ENCODE peak calls at places on chromosomes 13 and 19, in four cellular contexts. One of them, this sample, is unnamed.

GRCh38 chr19:3479177-3479818 is 1.0 kb downstream of the SMIM24 start:
- DNase-seq in caudate nucleus: no peak
- DNase-seq in dorsolateral prefrontal cortex: no peak
- DNase-seq in breast epithelium: no peak
- DNase-seq in this sample: no peak

GRCh38 chr13:35554972-35555623 is 78.6 kb upstream of the MAB21L1 start:
- DNase-seq in caudate nucleus: no peak
- DNase-seq in dorsolateral prefrontal cortex: no peak
- DNase-seq in breast epithelium: no peak
- DNase-seq in this sample: no peak

GRCh38 chr19:55406869-55407624 is 541 bp downstream of the UBE2S start:
- DNase-seq in caudate nucleus: no peak
- DNase-seq in dorsolateral prefrontal cortex: no peak
- DNase-seq in breast epithelium: no peak
- DNase-seq in this sample: peak

GRCh38 chr13:62320129-62320724 is 904.6 kb upstream of the PCDH20 start:
- DNase-seq in caudate nucleus: no peak
- DNase-seq in dorsolateral prefrontal cortex: no peak
- DNase-seq in breast epithelium: no peak
- DNase-seq in this sample: no peak

GRCh38 chr13:39040206-39040605 is 1.9 kb downstream of the NHLRC3 start:
- DNase-seq in caudate nucleus: no peak
- DNase-seq in dorsolateral prefrontal cortex: no peak
- DNase-seq in breast epithelium: no peak
- DNase-seq in this sample: no peak

GRCh38 chr19:38869160-38869835 is 8.8 kb downstream of the RINL start:
- DNase-seq in caudate nucleus: no peak
- DNase-seq in dorsolateral prefrontal cortex: no peak
- DNase-seq in breast epithelium: no peak
- DNase-seq in this sample: no peak

GRCh38 chr13:103960011-103960410 is 893.8 kb upstream of the SLC10A2 start:
- DNase-seq in caudate nucleus: no peak
- DNase-seq in dorsolateral prefrontal cortex: no peak
- DNase-seq in breast epithelium: no peak
- DNase-seq in this sample: no peak

GRCh38 chr13:41459754-41460111 is 2.4 kb downstream of the RGCC start:
- DNase-seq in caudate nucleus: no peak
- DNase-seq in dorsolateral prefrontal cortex: no peak
- DNase-seq in breast epithelium: no peak
- DNase-seq in this sample: no peak

GRCh38 chr19:40803857-40804782 is 5.1 kb downstream of the EGLN2 start:
- DNase-seq in caudate nucleus: no peak
- DNase-seq in dorsolateral prefrontal cortex: no peak
- DNase-seq in breast epithelium: no peak
- DNase-seq in this sample: no peak

GRCh38 chr13:44212633-44213387 is 160.8 kb upstream of the SERP2 start:
- DNase-seq in caudate nucleus: no peak
- DNase-seq in dorsolateral prefrontal cortex: no peak
- DNase-seq in breast epithelium: no peak
- DNase-seq in this sample: no peak

GRCh38 chr19:29564574-29565005 is 38.8 kb downstream of the VSTM2B start:
- DNase-seq in caudate nucleus: peak
- DNase-seq in dorsolateral prefrontal cortex: no peak
- DNase-seq in breast epithelium: no peak
- DNase-seq in this sample: no peak

GRCh38 chr19:8811315-8812172 is 20.6 kb downstream of the ZNF558 start:
- DNase-seq in caudate nucleus: no peak
- DNase-seq in dorsolateral prefrontal cortex: no peak
- DNase-seq in breast epithelium: no peak
- DNase-seq in this sample: no peak

GRCh38 chr19:19489804-19490204 is 25.5 kb downstream of the TSSK6 start:
- DNase-seq in caudate nucleus: no peak
- DNase-seq in dorsolateral prefrontal cortex: no peak
- DNase-seq in breast epithelium: no peak
- DNase-seq in this sample: no peak

GRCh38 chr19:40612831-40613668 is 11.9 kb downstream of the LTBP4 start:
- DNase-seq in caudate nucleus: no peak
- DNase-seq in dorsolateral prefrontal cortex: no peak
- DNase-seq in breast epithelium: no peak
- DNase-seq in this sample: no peak

GRCh38 chr13:107266657-107267056 is 698.7 kb upstream of the ARGLU1 start:
- DNase-seq in caudate nucleus: no peak
- DNase-seq in dorsolateral prefrontal cortex: no peak
- DNase-seq in breast epithelium: no peak
- DNase-seq in this sample: no peak

GRCh38 chr13:75196112-75196855 is 285.7 kb downstream of the TBC1D4 start:
- DNase-seq in caudate nucleus: no peak
- DNase-seq in dorsolateral prefrontal cortex: no peak
- DNase-seq in breast epithelium: no peak
- DNase-seq in this sample: no peak

GRCh38 chr19:11208526-11209471 is 11.5 kb upstream of the KANK2 start:
- DNase-seq in caudate nucleus: no peak
- DNase-seq in dorsolateral prefrontal cortex: no peak
- DNase-seq in breast epithelium: no peak
- DNase-seq in this sample: no peak

GRCh38 chr13:104984296-104984818 is 1551.1 kb downstream of the EFNB2 start:
- DNase-seq in caudate nucleus: no peak
- DNase-seq in dorsolateral prefrontal cortex: no peak
- DNase-seq in breast epithelium: no peak
- DNase-seq in this sample: no peak

GRCh38 chr13:31927219-31927653 is 104.3 kb upstream of the FRY start:
- DNase-seq in caudate nucleus: no peak
- DNase-seq in dorsolateral prefrontal cortex: no peak
- DNase-seq in breast epithelium: no peak
- DNase-seq in this sample: no peak

GRCh38 chr13:35086667-35087066 is 144.6 kb downstream of the NBEA start:
- DNase-seq in caudate nucleus: no peak
- DNase-seq in dorsolateral prefrontal cortex: no peak
- DNase-seq in breast epithelium: no peak
- DNase-seq in this sample: no peak

GRCh38 chr13:114109646-114110045 is 22.8 kb downstream of the RASA3 start:
- DNase-seq in caudate nucleus: peak
- DNase-seq in dorsolateral prefrontal cortex: no peak
- DNase-seq in breast epithelium: no peak
- DNase-seq in this sample: no peak

GRCh38 chr19:39507715-39508364 is 7.1 kb upstream of the SELENOV start:
- DNase-seq in caudate nucleus: no peak
- DNase-seq in dorsolateral prefrontal cortex: no peak
- DNase-seq in breast epithelium: no peak
- DNase-seq in this sample: no peak

GRCh38 chr13:40352385-40352778 is 314.1 kb downstream of the FOXO1 start:
- DNase-seq in caudate nucleus: peak
- DNase-seq in dorsolateral prefrontal cortex: peak
- DNase-seq in breast epithelium: no peak
- DNase-seq in this sample: peak

GRCh38 chr19:2288743-2289713 is 7.1 kb upstream of the PEAK3 start:
- DNase-seq in caudate nucleus: no peak
- DNase-seq in dorsolateral prefrontal cortex: no peak
- DNase-seq in breast epithelium: no peak
- DNase-seq in this sample: no peak
- H3K27ac ChIP-seq in caudate nucleus: peak
- H3K27ac ChIP-seq in dorsolateral prefrontal cortex: peak
- H3K27ac ChIP-seq in breast epithelium: no peak
- H3K27ac ChIP-seq in this sample: peak

GRCh38 chr19:14142262-14143190 is 6.1 kb upstream of the ASF1B start:
- DNase-seq in caudate nucleus: no peak
- DNase-seq in dorsolateral prefrontal cortex: no peak
- DNase-seq in breast epithelium: no peak
- DNase-seq in this sample: no peak

GRCh38 chr19:14141041-14141440 is 4.7 kb upstream of the ASF1B start:
- DNase-seq in caudate nucleus: no peak
- DNase-seq in dorsolateral prefrontal cortex: no peak
- DNase-seq in breast epithelium: no peak
- DNase-seq in this sample: no peak

GRCh38 chr19:14138576-14139265 is 2.3 kb upstream of the ASF1B start:
- DNase-seq in caudate nucleus: no peak
- DNase-seq in dorsolateral prefrontal cortex: no peak
- DNase-seq in breast epithelium: no peak
- DNase-seq in this sample: no peak

GRCh38 chr19:14136509-14137281 is at the start of gene ASF1B:
- DNase-seq in caudate nucleus: peak
- DNase-seq in dorsolateral prefrontal cortex: peak
- DNase-seq in breast epithelium: peak
- DNase-seq in this sample: peak

DNA sequence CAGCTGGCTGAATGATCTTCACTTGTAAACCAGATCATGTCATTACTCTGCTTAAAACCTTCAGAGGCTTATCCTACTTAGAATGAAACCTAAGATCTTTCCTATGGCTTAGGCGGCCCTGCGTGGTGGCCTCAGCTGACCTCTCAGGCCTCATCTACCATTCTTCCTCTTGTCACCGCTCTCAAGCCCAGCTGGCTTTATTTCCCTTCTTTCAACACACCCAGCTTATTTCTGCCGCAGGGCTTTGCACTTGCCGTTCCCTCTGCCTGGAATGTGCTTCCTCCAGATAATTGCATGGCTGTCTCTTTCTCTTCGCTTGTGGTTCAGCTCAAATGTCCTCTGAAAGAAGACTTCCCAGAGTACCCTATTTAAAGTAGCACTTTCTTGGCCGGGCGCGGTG is 3.6 kb upstream of the ASF1B start:
- DNase-seq in caudate nucleus: no peak
- DNase-seq in dorsolateral prefrontal cortex: no peak
- DNase-seq in breast epithelium: no peak
- DNase-seq in this sample: no peak
- H3K27ac ChIP-seq in caudate nucleus: no peak
- H3K27ac ChIP-seq in dorsolateral prefrontal cortex: no peak
- H3K27ac ChIP-seq in breast epithelium: no peak
- H3K27ac ChIP-seq in this sample: no peak

DNA sequence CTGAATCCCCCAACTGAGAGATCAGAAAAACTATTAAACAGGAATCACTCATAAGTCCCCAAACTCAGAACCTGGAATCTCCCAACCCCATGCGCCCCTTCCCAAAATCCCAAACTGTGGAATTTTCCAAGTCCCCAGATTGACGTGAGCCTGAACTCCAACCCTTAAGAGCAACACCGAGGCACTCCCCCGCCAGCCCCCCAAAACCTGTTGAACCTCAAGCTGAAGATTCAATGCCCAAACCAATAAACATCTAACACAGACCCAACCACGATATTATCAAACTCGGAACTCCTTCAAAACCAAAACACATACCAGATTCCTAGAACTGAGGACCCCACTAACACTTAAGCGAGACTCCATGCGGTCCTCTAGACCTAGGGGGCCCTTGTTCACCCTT is 589 bp downstream of the IZUMO1 start:
- DNase-seq in caudate nucleus: no peak
- DNase-seq in dorsolateral prefrontal cortex: no peak
- DNase-seq in breast epithelium: no peak
- DNase-seq in this sample: no peak
- H3K27ac ChIP-seq in caudate nucleus: no peak
- H3K27ac ChIP-seq in dorsolateral prefrontal cortex: peak
- H3K27ac ChIP-seq in breast epithelium: no peak
- H3K27ac ChIP-seq in this sample: peak

GRCh38 chr19:4506449-4507149 is 11.7 kb downstream of the PLIN4 start:
- DNase-seq in caudate nucleus: no peak
- DNase-seq in dorsolateral prefrontal cortex: no peak
- DNase-seq in breast epithelium: no peak
- DNase-seq in this sample: no peak
- H3K27ac ChIP-seq in caudate nucleus: no peak
- H3K27ac ChIP-seq in dorsolateral prefrontal cortex: no peak
- H3K27ac ChIP-seq in breast epithelium: peak
- H3K27ac ChIP-seq in this sample: no peak

GRCh38 chr19:45782162-45782623 is at the start of gene DMPK:
- DNase-seq in caudate nucleus: no peak
- DNase-seq in dorsolateral prefrontal cortex: no peak
- DNase-seq in breast epithelium: no peak
- DNase-seq in this sample: no peak
- H3K27ac ChIP-seq in caudate nucleus: peak
- H3K27ac ChIP-seq in dorsolateral prefrontal cortex: peak
- H3K27ac ChIP-seq in breast epithelium: peak
- H3K27ac ChIP-seq in this sample: peak